ENCODE peak calls at places on chromosomes 4 and X, in five cellular contexts. P is retina; C is stimulated activated CD8-positive, alpha-beta memory T cell treated with anti-CD3 and anti-CD28 coated beads, Interleukin-12 subunit alpha, Interleukin-12 subunit beta, amount 100 ng/mL, for 1 hour; W is dermis blood vessel endothelial cell; L is NCI-H82. U is an unnamed sample.

GRCh38 chrX:427812-428725 is 41.4 kb upstream of the PPP2R3B start:
- DNase-seq in L (peak; percentile 31), P (peak; percentile 67), W (peak; percentile 53), C (no peak), U (no peak)

GRCh38 chrX:72348247-72348979 is 42.7 kb upstream of the CITED1 start:
- DNase-seq in C (no peak), W (no peak), L (no peak), P (no peak), U (no peak)

GRCh38 chr4:160864253-160864652 is 1299.5 kb downstream of the FSTL5 start:
- DNase-seq in L (no peak), W (no peak), P (no peak), C (no peak), U (no peak)

GRCh38 chr4:173288296-173288695 is 45.9 kb downstream of the HMGB2 start:
- DNase-seq in W (peak; percentile 84), C (peak; percentile 55), L (peak; percentile 76), P (no peak), U (peak; percentile 36)

GRCh38 chr4:77917075-77917474 is 54.4 kb downstream of the MRPL1 start:
- DNase-seq in L (no peak), C (no peak), P (no peak), W (peak; percentile 13), U (no peak)

GRCh38 chr4:137283737-137284136 is 248.6 kb downstream of the PCDH18 start:
- DNase-seq in C (no peak), P (no peak), L (no peak), W (no peak), U (no peak)

GRCh38 chrX:65608021-65608420 is 59.4 kb upstream of the MSN start:
- DNase-seq in W (no peak), C (no peak), L (no peak), P (no peak), U (no peak)

GRCh38 chrX:54529166-54529558 is 857 bp upstream of the GNL3L start:
- DNase-seq in L (peak; percentile 85), P (no peak), C (no peak), W (no peak), U (no peak)

GRCh38 chr4:140308366-140309123 is 64.9 kb upstream of the SCOC start:
- DNase-seq in C (no peak), P (no peak), L (no peak), W (no peak), U (peak; percentile 30)

GRCh38 chr4:105989411-105990242 is 94.4 kb downstream of the NPNT start:
- DNase-seq in L (no peak), W (peak; percentile 87), C (no peak), P (no peak), U (no peak)

GRCh38 chrX:131226591-131226990 is 62.5 kb downstream of the IGSF1 start:
- DNase-seq in P (no peak), L (no peak), C (no peak), W (no peak), U (no peak)

GRCh38 chr4:54898941-54899340 is 226.5 kb downstream of the KDR start:
- DNase-seq in L (no peak), P (no peak), W (no peak), C (no peak), U (no peak)

GRCh38 chr4:124079174-124079780 is 633.3 kb downstream of the ANKRD50 start:
- DNase-seq in L (no peak), C (no peak), W (no peak), P (no peak), U (no peak)

GRCh38 chr4:114879916-114880315 is 233.5 kb downstream of the NDST4 start:
- DNase-seq in L (no peak), C (no peak), P (peak; percentile 34), W (no peak), U (no peak)

GRCh38 chr4:3452376-3452775 is 10.6 kb downstream of the HGFAC start:
- DNase-seq in C (no peak), L (peak; percentile 31), P (no peak), W (peak; percentile 46), U (no peak)

GRCh38 chr4:79682801-79683217 is 274.8 kb upstream of the GK2 start:
- DNase-seq in C (no peak), L (no peak), W (no peak), P (no peak), U (no peak)

GRCh38 chr4:81984746-81985145 is 389.0 kb downstream of the HNRNPD start:
- DNase-seq in C (no peak), P (no peak), W (no peak), L (peak; percentile 18), U (no peak)

GRCh38 chrX:153673398-153674218 is at the start of gene PNCK:
- DNase-seq in W (no peak), C (no peak), L (peak; percentile 35), P (no peak), U (no peak)

GRCh38 chr4:156169861-156170260 is 216.2 kb upstream of the CTSO start:
- DNase-seq in C (no peak), W (no peak), L (peak; percentile 20), P (no peak), U (no peak)

GRCh38 chr4:74618659-74619058 is 173.7 kb downstream of the AREG start:
- DNase-seq in L (no peak), W (peak; percentile 71), C (no peak), P (no peak), U (no peak)

GRCh38 chrX:15643786-15644559 is 20.6 kb downstream of the CLTRN start:
- DNase-seq in W (no peak), P (no peak), C (no peak), L (no peak), U (no peak)

GRCh38 chr4:129822708-129823504 is 727.0 kb downstream of the C4orf33 start:
- DNase-seq in C (no peak), W (no peak), P (no peak), L (peak; percentile 75), U (no peak)

GRCh38 chr4:122845760-122846159 is 19.1 kb downstream of the FGF2 start:
- DNase-seq in P (no peak), L (no peak), W (no peak), C (no peak), U (no peak)

GRCh38 chr4:37999000-37999745 is 39.0 kb downstream of the PTTG2 start:
- DNase-seq in P (no peak), L (no peak), C (no peak), W (no peak), U (no peak)

GRCh38 chrX:37921758-37922157 is 74.4 kb upstream of the DYNLT3 start:
- DNase-seq in L (no peak), W (peak; percentile 41), P (no peak), C (no peak), U (no peak)

GRCh38 chrX:152154050-152154449 is 15.7 kb upstream of the MAGEA10 start:
- DNase-seq in W (no peak), L (no peak), C (no peak), P (no peak), U (no peak)

GRCh38 chr4:53863731-53864130 is 200.7 kb downstream of the CHIC2 start:
- DNase-seq in W (no peak), L (no peak), C (no peak), P (peak; percentile 21), U (no peak)

GRCh38 chr4:127140306-127140705 is 492.5 kb upstream of the INTU start:
- DNase-seq in P (no peak), C (no peak), L (peak; percentile 79), W (no peak), U (no peak)

U was measured in thoracic aorta.